ENCODE peak calls at places on chromosomes 2 and 18, in four cellular contexts. K is WTC11, P is HFF-Myc, J is brain microvascular endothelial cell. X is an unnamed sample.

GRCh38 chr2:134347756-134348155 is 93.9 kb downstream of the MGAT5 start:
- DNase-seq in J (peak; percentile 37), P (no peak), K (no peak), X (no peak)

GRCh38 chr2:202171246-202171833 is 67.1 kb downstream of the SUMO1 start:
- DNase-seq in J (no peak), P (no peak), K (peak; percentile 67), X (peak; percentile 43)

GRCh38 chr18:8791171-8791651 is 85.9 kb downstream of the MTCL1 start:
- DNase-seq in P (no peak), J (no peak), K (no peak), X (no peak)

GRCh38 chr2:85744771-85745601 is 8.8 kb upstream of the ATOH8 start:
- DNase-seq in J (peak; percentile 64), P (no peak), K (no peak), X (no peak)

GRCh38 chr2:98110741-98111140 is 23.8 kb downstream of the VWA3B start:
- DNase-seq in K (no peak), J (no peak), P (no peak), X (no peak)

GRCh38 chr2:238009563-238009962 is 42.7 kb downstream of the UBE2F start:
- DNase-seq in J (no peak), K (no peak), P (no peak), X (no peak)

GRCh38 chr2:47239119-47239969 is 84.2 kb upstream of the STPG4 start:
- DNase-seq in P (no peak), J (no peak), K (peak; percentile 29), X (no peak)

GRCh38 chr2:10517351-10518043 is 69.4 kb upstream of the ODC1 start:
- DNase-seq in P (no peak), J (no peak), K (no peak), X (no peak)

GRCh38 chr2:55147531-55147930 is 84.6 kb downstream of the CLHC1 start:
- DNase-seq in J (no peak), K (no peak), P (no peak), X (no peak)

GRCh38 chr2:18791172-18791797 is 201.9 kb upstream of the NT5C1B start:
- DNase-seq in P (no peak), J (peak; percentile 39), K (no peak), X (no peak)

GRCh38 chr2:182358601-182359000 is 68.2 kb downstream of the PDE1A start:
- DNase-seq in K (no peak), P (no peak), J (no peak), X (no peak)

GRCh38 chr2:74639550-74639949 is 8.6 kb downstream of the M1AP start:
- DNase-seq in J (no peak), K (no peak), P (no peak), X (no peak)

GRCh38 chr18:27661320-27662049 is 476.4 kb upstream of the CHST9 start:
- DNase-seq in K (no peak), P (no peak), J (no peak), X (no peak)

GRCh38 chr18:9878095-9878494 is 7.7 kb upstream of the TXNDC2 start:
- DNase-seq in J (no peak), P (no peak), K (no peak), X (no peak)

GRCh38 chr2:3326871-3327270 is 50.7 kb downstream of the EIPR1 start:
- DNase-seq in K (no peak), J (no peak), P (no peak), X (no peak)

GRCh38 chr2:95158441-95158840 is 1.2 kb downstream of the ZNF514 start:
- DNase-seq in P (no peak), K (no peak), J (no peak), X (no peak)

GRCh38 chr2:119426801-119427395 is 4.8 kb upstream of the TMEM37 start:
- DNase-seq in K (no peak), J (no peak), P (no peak), X (no peak)

GRCh38 chr2:100683231-100683630 is 120.4 kb downstream of the PDCL3 start:
- DNase-seq in P (no peak), K (no peak), J (no peak), X (no peak)

GRCh38 chr2:216362730-216363129 is 9.6 kb downstream of the MARCHF4 start:
- DNase-seq in J (peak; percentile 65), K (no peak), P (peak; percentile 82), X (no peak)

GRCh38 chr2:237500681-237501424 is 13.8 kb downstream of the MLPH start:
- DNase-seq in K (no peak), J (peak; percentile 100), P (peak; percentile 96), X (no peak)

GRCh38 chr2:216870508-216871332 is 10.9 kb upstream of the TNP1 start:
- DNase-seq in K (no peak), P (no peak), J (no peak), X (no peak)

GRCh38 chr2:212367431-212367830 is 171.2 kb downstream of the ERBB4 start:
- DNase-seq in J (no peak), K (no peak), P (no peak), X (no peak)

GRCh38 chr2:126655500-126656310 is at the start of gene GYPC:
- DNase-seq in K (peak; percentile 59), J (peak; percentile 56), P (no peak), X (peak; percentile 83)

GRCh38 chr18:10530852-10531251 is 5.0 kb downstream of the NAPG start:
- DNase-seq in J (no peak), P (no peak), K (no peak), X (no peak)

GRCh38 chr2:148617219-148617618 is 27.3 kb upstream of the EPC2 start:
- DNase-seq in K (no peak), J (no peak), P (no peak), X (no peak)

GRCh38 chr2:167785606-167786005 is 461.8 kb downstream of the STK39 start:
- DNase-seq in J (no peak), P (no peak), K (no peak), X (no peak)

GRCh38 chr2:217995741-217996141 is 7.1 kb downstream of the TNS1 start:
- DNase-seq in K (no peak), J (no peak), P (no peak), X (no peak)

GRCh38 chr2:16508061-16508851 is 157.4 kb downstream of the CYRIA start:
- DNase-seq in P (no peak), K (peak; percentile 73), J (no peak), X (peak; percentile 25)

GRCh38 chr2:109632158-109632789 is 18.1 kb downstream of the SOWAHC start:
- DNase-seq in K (no peak), J (no peak), P (no peak), X (no peak)

GRCh38 chr2:38572167-38572566 is 30.6 kb downstream of the HNRNPLL start:
- DNase-seq in P (peak; percentile 12), J (peak; percentile 64), K (no peak), X (no peak)

GRCh38 chr2:109531221-109531620 is 82.5 kb downstream of the SEPTIN10 start:
- DNase-seq in J (no peak), K (no peak), P (no peak), X (no peak)

GRCh38 chr2:42147641-42148274 is 21.4 kb upstream of the EML4 start:
- DNase-seq in K (no peak), P (no peak), J (no peak), X (no peak)

GRCh38 chr2:36322108-36322507 is 33.5 kb upstream of the CRIM1 start:
- DNase-seq in J (peak; percentile 37), P (peak; percentile 19), K (no peak), X (no peak)

GRCh38 chr2:128368437-128369125 is 49.9 kb upstream of the HS6ST1 start:
- DNase-seq in P (no peak), J (no peak), K (no peak), X (no peak)

GRCh38 chr2:48651127-48651526 is 33.5 kb downstream of the GTF2A1L start:
- DNase-seq in K (no peak), P (peak; percentile 10), J (peak; percentile 11), X (no peak)

GRCh38 chr2:233288663-233289062 is 19.0 kb upstream of the SAG start:
- DNase-seq in P (no peak), K (no peak), J (no peak), X (no peak)

GRCh38 chr2:233386382-233387041 is 32.2 kb downstream of the DGKD start:
- DNase-seq in P (no peak), K (no peak), J (peak; percentile 34), X (no peak)

GRCh38 chr2:179332903-179333302 is 68.3 kb upstream of the SESTD1 start:
- DNase-seq in J (peak; percentile 83), P (peak; percentile 10), K (no peak), X (no peak)

GRCh38 chr2:205739618-205740017 is 57.3 kb downstream of the NRP2 start:
- DNase-seq in J (no peak), K (no peak), P (no peak), X (no peak)

GRCh38 chr18:63540131-63540530 is 2.0 kb upstream of the SERPINB12 start:
- DNase-seq in J (peak; percentile 20), P (no peak), K (no peak), X (no peak)
- TF ChIP-seq CTCF in J (no peak), P (no peak), K (no peak), X (no peak)

GRCh38 chr18:31555971-31556747 is 35.5 kb upstream of the TTR start:
- DNase-seq in J (peak; percentile 71), K (peak; percentile 24), P (peak; percentile 35), X (peak; percentile 60)
- TF ChIP-seq CTCF in J (peak; percentile 61), K (peak; percentile 69), P (peak; percentile 63), X (peak; percentile 71)

DNA sequence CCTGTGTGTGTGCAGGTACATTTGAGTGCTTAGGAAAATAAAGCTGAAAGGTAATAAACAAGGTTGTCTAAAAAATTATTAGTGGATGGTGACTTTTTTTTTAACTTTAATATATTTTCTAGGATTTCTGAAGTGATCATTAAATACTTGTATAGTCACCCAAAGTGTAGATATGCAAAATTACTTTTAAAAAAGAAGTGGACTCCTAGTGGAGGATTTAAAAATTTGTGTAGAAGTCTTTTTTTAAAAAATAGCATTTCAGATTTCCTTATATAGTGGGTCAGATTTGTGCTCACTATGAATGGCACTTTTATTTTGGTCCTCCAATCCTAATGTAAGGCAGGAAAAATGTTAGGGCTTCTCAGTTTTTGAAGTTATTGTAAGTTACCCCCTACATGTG is 3.9 kb downstream of the GORASP2 start:
- DNase-seq in K (no peak), P (no peak), J (no peak), X (no peak)
- TF ChIP-seq CTCF in K (no peak), P (no peak), J (no peak), X (no peak)

GRCh38 chr18:79356435-79356834 is 39.3 kb upstream of the NFATC1 start:
- DNase-seq in J (no peak), K (no peak), P (no peak), X (no peak)
- TF ChIP-seq CTCF in J (no peak), K (no peak), P (no peak), X (no peak)

GRCh38 chr2:64978514-64979268 is 10.5 kb upstream of the SLC1A4 start:
- DNase-seq in J (peak; percentile 29), P (peak; percentile 33), K (no peak), X (peak; percentile 28)
- TF ChIP-seq CTCF in J (peak; percentile 27), P (peak; percentile 18), K (no peak), X (peak; percentile 28)

X was measured in GM13976.